ENCODE peak calls at places on chromosomes 5 and 9, in five cellular contexts. B, P, J, C and E are unnamed samples.

GRCh38 chr5:135209495-135209837 is 175.4 kb upstream of the PITX1 start:
- DNase-seq in B (peak), P (no peak), J (no peak), C (no peak), E (no peak)

GRCh38 chr5:77960305-77960704 is 184.2 kb upstream of the TBCA start:
- DNase-seq in B (no peak), P (no peak), J (no peak), C (no peak), E (no peak)

GRCh38 chr9:126150411-126151030 is 176.1 kb upstream of the MVB12B start:
- DNase-seq in B (no peak), P (peak), J (no peak), C (no peak), E (no peak)

GRCh38 chr9:112846528-112847488 is 43.9 kb downstream of the SLC46A2 start:
- DNase-seq in B (peak), P (no peak), J (no peak), C (no peak), E (no peak)

GRCh38 chr9:116697341-116697740 is 10.2 kb downstream of the TRIM32 start:
- DNase-seq in B (no peak), P (no peak), J (no peak), C (no peak), E (no peak)

GRCh38 chr5:115309751-115310370 is 13.4 kb upstream of the CCDC112 start:
- DNase-seq in B (no peak), P (peak), J (no peak), C (no peak), E (no peak)

GRCh38 chr5:165196961-165197360 is 1691.5 kb downstream of the MAT2B start:
- DNase-seq in B (no peak), P (no peak), J (no peak), C (no peak), E (no peak)

GRCh38 chr5:180623844-180624243 is 25.6 kb downstream of the FLT4 start:
- DNase-seq in B (no peak), P (no peak), J (no peak), C (no peak), E (no peak)

GRCh38 chr9:76026796-76027195 is 136.3 kb downstream of the PCSK5 start:
- DNase-seq in B (no peak), P (no peak), J (no peak), C (no peak), E (no peak)

GRCh38 chr5:130720355-130720754 is 444.7 kb downstream of the HINT1 start:
- DNase-seq in B (no peak), P (peak), J (no peak), C (no peak), E (no peak)

GRCh38 chr9:14992516-14992915 is 82.3 kb upstream of the FREM1 start:
- DNase-seq in B (peak), P (no peak), J (no peak), C (no peak), E (no peak)

GRCh38 chr9:101463397-101463796 is 27.8 kb upstream of the ALDOB start:
- DNase-seq in B (no peak), P (no peak), J (no peak), C (no peak), E (no peak)

GRCh38 chr5:151820903-151821302 is 49.1 kb downstream of the G3BP1 start:
- DNase-seq in B (no peak), P (peak), J (no peak), C (no peak), E (peak)

GRCh38 chr5:154368041-154368800 is 77.6 kb upstream of the SAP30L start:
- DNase-seq in B (peak), P (no peak), J (no peak), C (no peak), E (no peak)

GRCh38 chr5:149526855-149527590 is 24.2 kb downstream of the CSNK1A1 start:
- DNase-seq in B (no peak), P (no peak), J (no peak), C (no peak), E (no peak)

GRCh38 chr5:3602713-3603502 is 7.3 kb downstream of the IRX1 start:
- DNase-seq in B (peak), P (peak), J (no peak), C (peak), E (peak)

GRCh38 chr5:9094582-9094981 is 451.3 kb downstream of the SEMA5A start:
- DNase-seq in B (no peak), P (no peak), J (no peak), C (no peak), E (no peak)

GRCh38 chr9:93801581-93802284 is 153.4 kb downstream of the BARX1 start:
- DNase-seq in B (no peak), P (no peak), J (no peak), C (no peak), E (no peak)

DNA sequence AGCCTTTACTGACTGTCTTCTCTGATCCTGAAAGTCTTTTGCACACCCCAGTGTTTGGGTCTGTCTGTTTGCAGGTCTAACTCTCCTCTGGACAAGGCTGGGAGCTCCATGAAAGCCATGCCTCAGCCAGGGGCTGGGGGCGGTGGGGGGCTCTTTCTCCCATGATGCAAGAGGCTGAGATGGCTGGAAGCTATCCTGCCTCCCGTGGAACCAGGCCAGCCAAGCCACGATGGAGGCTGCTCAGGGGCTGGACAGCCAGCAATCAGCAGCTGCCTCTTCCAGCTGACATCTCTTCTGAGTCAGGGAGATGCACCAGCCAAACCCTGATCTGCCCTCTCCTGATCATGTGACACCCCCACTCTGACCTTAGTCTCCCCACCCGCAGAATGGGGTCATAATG is 154.0 kb downstream of the BARX1 start:
- DNase-seq in B (no peak), P (no peak), J (no peak), C (no peak), E (no peak)
- H3K27ac ChIP-seq in B (no peak), P (no peak), J (no peak), C (no peak), E (no peak)

GRCh38 chr9:98020471-98021145 is 35.9 kb upstream of the NANS start:
- DNase-seq in B (no peak), P (no peak), J (no peak), C (no peak), E (no peak)
- H3K27ac ChIP-seq in B (no peak), P (no peak), J (no peak), C (peak), E (no peak)

DNA sequence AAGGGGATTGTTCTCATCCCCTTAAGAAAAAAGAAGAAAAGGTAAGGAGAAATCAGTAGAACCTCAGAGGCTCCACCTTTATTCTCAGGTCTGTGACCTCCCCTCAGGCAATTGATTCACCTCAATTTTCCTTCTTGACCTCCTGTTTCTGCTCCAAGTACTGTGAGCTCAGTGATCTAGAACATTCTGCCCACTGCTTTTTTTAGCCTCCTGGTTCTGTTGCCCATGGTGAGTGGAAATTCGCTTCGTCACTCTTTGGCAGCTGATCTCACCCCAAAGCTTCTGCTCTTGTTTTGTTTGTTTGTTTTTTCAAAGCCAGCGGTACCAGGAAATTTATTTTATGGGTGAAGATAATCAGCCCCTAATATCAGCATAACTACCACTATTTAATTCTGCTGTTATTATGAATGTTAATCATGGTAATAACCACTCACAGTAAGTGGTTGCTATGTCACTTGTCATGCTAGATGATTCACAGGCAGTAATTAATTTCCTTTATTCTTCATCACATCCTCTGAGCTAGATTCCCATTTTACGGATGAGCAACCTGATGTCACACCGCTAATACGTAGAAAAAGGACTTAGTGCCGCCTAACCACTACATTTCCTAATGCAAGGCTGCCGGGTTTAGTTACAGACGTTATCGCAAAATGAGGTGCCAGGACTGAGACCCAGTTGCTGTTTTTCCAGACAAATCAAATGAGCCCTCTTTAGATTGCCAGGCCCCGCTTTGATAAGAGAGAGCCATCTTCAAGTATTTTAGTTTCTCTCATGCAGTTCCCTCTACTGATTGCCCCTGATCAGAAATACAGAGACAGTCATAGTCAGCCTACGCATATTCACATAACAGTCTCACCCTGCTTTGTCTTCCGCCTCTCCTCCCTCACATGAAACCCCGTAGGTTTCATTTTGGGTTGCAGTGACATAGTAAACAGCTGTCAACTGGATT is 78.2 kb downstream of the CYFIP2 start:
- DNase-seq in B (no peak), P (no peak), J (no peak), C (peak), E (no peak)
- H3K27ac ChIP-seq in B (no peak), P (peak), J (no peak), C (no peak), E (no peak)

GRCh38 chr5:40486437-40487270 is 193.1 kb upstream of the PTGER4 start:
- DNase-seq in B (no peak), P (peak), J (no peak), C (no peak), E (no peak)

GRCh38 chr5:40485021-40485998 is 194.4 kb upstream of the PTGER4 start:
- DNase-seq in B (no peak), P (peak), J (no peak), C (no peak), E (no peak)

GRCh38 chr5:40481226-40481625 is 198.5 kb upstream of the PTGER4 start:
- DNase-seq in B (no peak), P (no peak), J (no peak), C (no peak), E (no peak)

GRCh38 chr5:40483316-40483715 is 196.4 kb upstream of the PTGER4 start:
- DNase-seq in B (no peak), P (no peak), J (no peak), C (no peak), E (no peak)

DNA sequence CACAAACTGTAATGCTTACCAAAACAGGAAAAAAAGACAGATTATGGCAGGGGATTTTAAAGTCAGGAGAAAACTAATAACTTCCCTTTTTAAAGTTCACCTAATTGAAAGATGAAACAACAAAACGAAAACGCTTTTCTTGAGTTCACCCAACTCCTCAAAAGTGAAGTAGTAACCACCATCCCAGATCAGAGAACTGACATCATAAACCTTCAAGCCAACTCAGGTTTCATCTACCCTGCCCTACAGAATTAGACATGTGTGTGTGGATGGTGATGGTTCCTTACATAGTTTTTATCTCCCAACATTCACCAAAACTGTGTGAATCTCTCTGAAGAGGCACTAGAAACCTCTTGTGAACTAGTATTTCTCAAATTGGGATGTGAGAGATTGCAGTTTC is 195.2 kb upstream of the PTGER4 start:
- DNase-seq in B (no peak), P (no peak), J (no peak), C (no peak), E (no peak)
- H3K27ac ChIP-seq in B (no peak), P (no peak), J (no peak), C (no peak), E (no peak)

DNA sequence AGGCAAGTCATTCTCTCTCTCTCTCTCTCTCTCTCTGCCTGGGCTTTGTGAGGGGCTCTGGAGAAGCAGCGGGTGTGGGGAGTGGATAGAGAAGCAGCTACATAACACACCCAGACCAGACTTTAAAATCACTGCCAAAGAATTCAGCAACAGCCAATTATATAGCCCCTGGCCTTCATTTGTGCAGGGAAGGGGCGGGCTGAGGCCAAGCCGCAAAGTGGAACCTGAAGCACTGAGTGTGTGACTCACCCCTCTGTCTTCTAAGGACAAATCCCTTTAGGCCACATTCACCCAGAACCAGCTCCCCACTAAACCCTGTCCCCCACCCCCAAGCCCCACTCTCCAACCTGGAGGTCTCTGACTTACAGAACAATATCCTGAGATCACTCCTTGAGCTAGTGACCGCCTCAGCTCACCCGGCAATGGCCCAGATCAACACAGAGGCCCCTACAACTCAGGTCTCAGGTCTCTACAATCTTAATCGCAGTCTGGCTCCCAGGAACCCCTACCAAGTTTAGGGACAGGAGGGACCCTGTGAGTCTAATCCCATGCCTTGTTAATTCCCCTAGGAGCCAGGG is 6.0 kb downstream of the B4GALT1 start:
- DNase-seq in B (peak), P (peak), J (no peak), C (peak), E (no peak)
- H3K27ac ChIP-seq in B (peak), P (peak), J (peak), C (peak), E (peak)

GRCh38 chr9:121373401-121373769 is 3.3 kb upstream of the STOM start:
- DNase-seq in B (no peak), P (no peak), J (no peak), C (no peak), E (no peak)

GRCh38 chr9:121371495-121371911 is 1.5 kb upstream of the STOM start:
- DNase-seq in B (no peak), P (no peak), J (no peak), C (no peak), E (no peak)

GRCh38 chr9:121372239-121372562 is 2.2 kb upstream of the STOM start:
- DNase-seq in B (no peak), P (no peak), J (no peak), C (no peak), E (no peak)

GRCh38 chr9:121369595-121370265 is at the start of gene STOM:
- DNase-seq in B (no peak), P (peak), J (peak), C (peak), E (peak)

GRCh38 chr9:121372563-121373400 is 2.7 kb upstream of the STOM start:
- DNase-seq in B (no peak), P (peak), J (no peak), C (peak), E (no peak)
- H3K27ac ChIP-seq in B (no peak), P (peak), J (peak), C (peak), E (peak)

GRCh38 chr9:118268046-118268445 is 563.8 kb downstream of the TLR4 start:
- DNase-seq in B (no peak), P (no peak), J (no peak), C (no peak), E (no peak)
- H3K27ac ChIP-seq in B (no peak), P (no peak), J (no peak), C (no peak), E (no peak)

DNA sequence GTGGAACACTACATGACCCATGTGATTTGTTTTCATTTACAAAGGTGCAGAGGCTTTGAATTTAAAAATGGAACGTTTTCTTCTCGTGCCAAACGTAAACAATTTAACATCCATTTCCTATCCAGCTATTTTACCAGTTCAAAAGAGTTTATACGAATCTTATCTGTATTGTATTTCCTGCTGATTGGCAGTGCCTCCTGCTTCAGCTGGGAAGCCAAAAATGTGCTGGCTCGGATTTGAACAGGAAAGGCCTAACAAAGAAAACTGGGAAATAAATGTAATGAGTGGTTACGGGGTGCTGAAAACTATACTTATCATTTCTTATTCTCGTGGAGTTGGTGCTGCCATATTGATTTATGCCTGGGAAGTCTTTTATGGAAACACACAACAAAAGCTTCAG is 507.5 kb downstream of the RASEF start:
- DNase-seq in B (no peak), P (no peak), J (no peak), C (no peak), E (no peak)
- H3K27ac ChIP-seq in B (no peak), P (no peak), J (no peak), C (no peak), E (no peak)

GRCh38 chr5:143551765-143552164 is 148.3 kb upstream of the NR3C1 start:
- DNase-seq in B (no peak), P (no peak), J (no peak), C (no peak), E (no peak)
- H3K27ac ChIP-seq in B (no peak), P (no peak), J (no peak), C (no peak), E (no peak)